ENCODE peak calls at places on chromosomes 1 and 21, in seven cellular contexts. H is AG10803, N is AG04449, R is H1, B is left ventricle myocardium inferior, W is fibroblast of lung, Z is colonic mucosa. I is an unnamed sample.

GRCh38 chr1:201085902-201086735 is 26.1 kb downstream of the CACNA1S start:
- DNase-seq in W (peak), N (no peak), B (peak), Z (peak), H (peak), R (peak), I (peak)

GRCh38 chr1:67611841-67612240 is 73.2 kb upstream of the GADD45A start:
- DNase-seq in R (no peak), N (no peak), H (peak), W (peak), B (no peak), Z (no peak), I (no peak)

GRCh38 chr1:145927916-145928647 is 798 bp upstream of the RBM8A start:
- DNase-seq in W (no peak), R (no peak), B (no peak), Z (peak), N (no peak), H (no peak), I (no peak)

GRCh38 chr1:2585318-2586092 is 1.1 kb upstream of the PRXL2B start:
- DNase-seq in W (peak), R (no peak), Z (peak), B (peak), H (peak), N (no peak), I (peak)

GRCh38 chr1:216910081-216910840 is 187.0 kb upstream of the ESRRG start:
- DNase-seq in B (no peak), Z (no peak), W (peak), N (no peak), R (no peak), H (no peak), I (no peak)

GRCh38 chr1:32276328-32276727 is 15.6 kb upstream of the HDAC1 start:
- DNase-seq in N (no peak), R (no peak), W (no peak), Z (no peak), B (no peak), H (no peak), I (no peak)

GRCh38 chr1:30749691-30750583 is 7.6 kb downstream of the LAPTM5 start:
- DNase-seq in B (no peak), Z (no peak), W (no peak), N (no peak), H (no peak), R (no peak), I (no peak)

GRCh38 chr1:52060822-52061221 is 4.7 kb downstream of the BTF3L4 start:
- DNase-seq in B (no peak), N (no peak), W (no peak), H (no peak), R (no peak), Z (no peak), I (no peak)

GRCh38 chr21:44836666-44837471 is 19.0 kb upstream of the SUMO3 start:
- DNase-seq in B (no peak), Z (no peak), H (peak), R (no peak), W (peak), N (no peak), I (peak)

GRCh38 chr1:186806477-186806876 is 22.3 kb upstream of the PLA2G4A start:
- DNase-seq in W (peak), B (no peak), Z (no peak), N (no peak), H (no peak), R (no peak), I (peak)

GRCh38 chr1:150546294-150546937 is 2.8 kb upstream of the ADAMTSL4 start:
- DNase-seq in N (no peak), Z (no peak), W (no peak), B (no peak), H (no peak), R (no peak), I (no peak)

GRCh38 chr1:180571060-180571831 is 12.5 kb downstream of the OVAAL start:
- DNase-seq in N (no peak), W (no peak), R (no peak), H (peak), Z (no peak), B (no peak), I (peak)

GRCh38 chr1:159653201-159653600 is 61.2 kb downstream of the CRP start:
- DNase-seq in W (no peak), H (peak), R (no peak), N (peak), Z (no peak), B (no peak), I (peak)

GRCh38 chr1:207145401-207146058 is 41.5 kb downstream of the C4BPA start:
- DNase-seq in H (no peak), B (no peak), Z (no peak), R (no peak), W (no peak), N (no peak), I (no peak)

GRCh38 chr1:233815865-233816264 is 88.6 kb upstream of the SLC35F3 start:
- DNase-seq in B (no peak), Z (no peak), H (no peak), R (no peak), N (no peak), W (no peak), I (no peak)

GRCh38 chr1:245156736-245157505 is 2.1 kb downstream of the KIF26B start:
- DNase-seq in Z (peak), R (no peak), W (peak), B (no peak), H (peak), N (no peak), I (no peak)

GRCh38 chr1:154801612-154802011 is 68.5 kb downstream of the KCNN3 start:
- DNase-seq in N (no peak), B (no peak), H (no peak), Z (no peak), W (no peak), R (no peak), I (no peak)

GRCh38 chr1:11339346-11340247 is 66.6 kb downstream of the UBIAD1 start:
- DNase-seq in W (no peak), R (no peak), H (no peak), N (no peak), Z (peak), B (no peak), I (no peak)

GRCh38 chr1:212760126-212760823 is 31.3 kb downstream of the NSL1 start:
- DNase-seq in R (no peak), H (peak), W (no peak), Z (no peak), N (no peak), B (no peak), I (no peak)
- TF ChIP-seq CTCF in R (peak), H (peak), W (peak), Z (peak), N (peak), B (no peak), I (peak)

GRCh38 chr1:85569122-85569521 is 11.4 kb upstream of the CCN1 start:
- DNase-seq in R (no peak), N (no peak), H (peak), W (peak), Z (no peak), B (no peak), I (peak)

GRCh38 chr1:85569737-85570404 is 10.7 kb upstream of the CCN1 start:
- DNase-seq in N (no peak), Z (no peak), W (no peak), R (no peak), B (no peak), H (no peak), I (no peak)

GRCh38 chr1:85566890-85567289 is 13.7 kb upstream of the CCN1 start:
- DNase-seq in B (no peak), R (no peak), H (no peak), W (no peak), Z (no peak), N (no peak), I (no peak)

GRCh38 chr1:85570446-85571180 is 9.9 kb upstream of the CCN1 start:
- DNase-seq in B (no peak), W (no peak), R (no peak), H (no peak), N (no peak), Z (no peak), I (no peak)

GRCh38 chr1:85568660-85569059 is 11.9 kb upstream of the CCN1 start:
- DNase-seq in Z (no peak), W (no peak), R (no peak), B (no peak), N (no peak), H (no peak), I (no peak)
- TF ChIP-seq CTCF in Z (no peak), W (no peak), R (no peak), B (no peak), N (no peak), H (no peak), I (no peak)

GRCh38 chr1:223556414-223557124 is 108.9 kb downstream of the CAPN8 start:
- DNase-seq in R (peak), W (peak), Z (peak), H (peak), N (no peak), B (no peak), I (peak)
- TF ChIP-seq CTCF in R (peak), W (peak), Z (peak), H (peak), N (peak), B (peak), I (peak)

DNA sequence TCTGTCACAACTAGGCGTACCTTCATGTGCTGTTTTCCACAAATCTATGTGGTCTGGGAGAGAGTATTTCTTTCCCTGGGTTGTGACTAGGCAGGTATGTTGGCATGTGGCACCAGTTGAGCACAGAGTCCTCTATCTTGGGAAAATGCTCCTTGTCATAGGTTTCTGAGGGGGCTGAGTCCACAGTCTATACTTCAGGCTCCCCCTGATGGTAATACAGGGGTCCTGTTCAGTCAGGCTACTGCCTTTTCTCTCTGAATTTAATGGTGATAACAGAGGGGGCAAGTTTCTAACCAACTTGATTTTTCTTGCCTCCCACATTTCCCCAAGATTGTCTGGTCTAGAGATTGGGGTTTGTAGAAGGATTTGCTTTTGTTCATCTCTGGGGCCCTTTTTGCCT is 35.8 kb downstream of the VANGL1 start:
- DNase-seq in N (no peak), H (no peak), Z (no peak), W (no peak), B (no peak), R (no peak), I (no peak)
- TF ChIP-seq CTCF in N (no peak), H (no peak), Z (no peak), W (no peak), B (peak), R (peak), I (peak)

DNA sequence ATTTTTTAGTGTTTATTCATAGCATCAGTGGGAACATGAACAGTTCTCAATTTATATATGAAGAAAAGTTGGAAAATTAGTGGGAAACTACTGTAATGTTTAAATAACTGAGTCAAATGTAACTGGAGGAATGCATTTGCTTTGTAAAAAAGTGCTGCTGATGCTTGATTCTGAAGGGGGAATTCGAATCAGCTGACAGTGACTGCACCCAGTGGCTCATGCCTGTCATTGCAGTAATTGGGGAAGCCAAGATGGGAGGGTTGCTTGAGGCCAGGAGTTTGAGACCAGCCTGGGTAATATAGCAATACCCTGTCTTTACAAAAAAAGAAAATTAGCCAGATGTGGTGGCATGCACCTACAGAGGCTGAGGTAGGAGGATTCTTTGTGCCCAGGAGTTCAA is 398.4 kb downstream of the ZP4 start:
- DNase-seq in B (no peak), H (no peak), N (no peak), Z (no peak), R (no peak), W (no peak), I (no peak)
- TF ChIP-seq CTCF in B (peak), H (no peak), N (no peak), Z (no peak), R (peak), W (no peak), I (no peak)

I was measured in HFFc6.